ENCODE peak calls at places on chromosome 5, in six cellular contexts. T is heart right ventricle, W is kidney epithelial cell, M is esophagus squamous epithelium, L is transverse colon, J is astrocyte of the spinal cord. C is an unnamed sample.

GRCh38 chr5:141420855-141421488 is at the start of gene PCDHGA11:
- DNase-seq in T (no peak), W (no peak), M (no peak), L (no peak), J (peak), C (peak)

GRCh38 chr5:18487928-18488480 is 853.7 kb downstream of the TAF11L14 start:
- DNase-seq in T (no peak), W (no peak), M (no peak), L (no peak), J (peak), C (no peak)

GRCh38 chr5:38445374-38446028 is 110.9 kb downstream of the LIFR start:
- DNase-seq in T (peak), W (no peak), M (no peak), L (no peak), J (peak), C (no peak)

GRCh38 chr5:10668697-10669096 is 92.3 kb downstream of the DAP start:
- DNase-seq in T (no peak), W (no peak), M (no peak), L (no peak), J (no peak), C (no peak)

GRCh38 chr5:83126501-83126900 is 49.2 kb downstream of the XRCC4 start:
- DNase-seq in T (no peak), W (no peak), M (no peak), L (no peak), J (no peak), C (no peak)

GRCh38 chr5:180785794-180786221 is 16.8 kb downstream of the MGAT1 start:
- DNase-seq in T (no peak), W (no peak), M (no peak), L (no peak), J (peak), C (no peak)

GRCh38 chr5:129767927-129768380 is 20.1 kb downstream of the MINAR2 start:
- DNase-seq in T (no peak), W (peak), M (no peak), L (peak), J (peak), C (peak)

GRCh38 chr5:151284392-151284967 is 19.1 kb downstream of the SLC36A3 start:
- DNase-seq in T (no peak), W (no peak), M (no peak), L (no peak), J (no peak), C (peak)

GRCh38 chr5:58072202-58072791 is 387.6 kb downstream of the PLK2 start:
- DNase-seq in T (no peak), W (no peak), M (no peak), L (no peak), J (peak), C (no peak)

GRCh38 chr5:173888473-173889135 is 455 bp downstream of the CPEB4 start:
- DNase-seq in T (peak), W (no peak), M (no peak), L (peak), J (no peak), C (no peak)

GRCh38 chr5:1217596-1218206 is 7.5 kb upstream of the SLC6A18 start:
- DNase-seq in T (peak), W (no peak), M (no peak), L (no peak), J (no peak), C (peak)

GRCh38 chr5:145776886-145777285 is 58.3 kb downstream of the PRELID2 start:
- DNase-seq in T (no peak), W (no peak), M (no peak), L (no peak), J (peak), C (no peak)

GRCh38 chr5:102743900-102744299 is 11.2 kb upstream of the PAM start:
- DNase-seq in T (no peak), W (no peak), M (no peak), L (no peak), J (no peak), C (no peak)

GRCh38 chr5:177457239-177458121 is 10.9 kb downstream of the PRR7 start:
- DNase-seq in T (peak), W (peak), M (peak), L (peak), J (peak), C (peak)

GRCh38 chr5:174293006-174293405 is 247.5 kb downstream of the NSG2 start:
- DNase-seq in T (no peak), W (no peak), M (no peak), L (no peak), J (no peak), C (no peak)

GRCh38 chr5:128436825-128437224 is 101.2 kb downstream of the FBN2 start:
- DNase-seq in T (no peak), W (peak), M (no peak), L (no peak), J (peak), C (no peak)

GRCh38 chr5:120083851-120084615 is 380.1 kb upstream of the PRR16 start:
- DNase-seq in T (no peak), W (no peak), M (no peak), L (no peak), J (no peak), C (no peak)

GRCh38 chr5:178832618-178833201 is 27.0 kb upstream of the ZNF354B start:
- DNase-seq in T (no peak), W (no peak), M (no peak), L (no peak), J (no peak), C (no peak)

GRCh38 chr5:54851449-54851848 is 133.9 kb downstream of the ESM1 start:
- DNase-seq in T (no peak), W (no peak), M (no peak), L (no peak), J (no peak), C (no peak)

GRCh38 chr5:96968074-96968473 is 32.2 kb downstream of the LNPEP start:
- DNase-seq in T (no peak), W (peak), M (no peak), L (no peak), J (peak), C (no peak)

GRCh38 chr5:32628049-32628803 is 42.9 kb downstream of the SUB1 start:
- DNase-seq in T (no peak), W (no peak), M (no peak), L (no peak), J (no peak), C (no peak)

GRCh38 chr5:96968614-96969013 is 32.7 kb downstream of the LNPEP start:
- DNase-seq in T (no peak), W (no peak), M (no peak), L (no peak), J (no peak), C (no peak)

GRCh38 chr5:172696171-172696849 is 55.2 kb downstream of the NEURL1B start:
- DNase-seq in T (peak), W (no peak), M (no peak), L (no peak), J (no peak), C (no peak)
- H3K4me3 ChIP-seq in T (peak), W (no peak), M (no peak), L (no peak), J (no peak), C (no peak)

GRCh38 chr5:140145223-140145622 is 19.5 kb downstream of the IGIP start:
- DNase-seq in T (no peak), W (no peak), M (no peak), L (no peak), J (no peak), C (no peak)
- H3K4me3 ChIP-seq in T (no peak), W (no peak), M (no peak), L (peak), J (no peak), C (no peak)

GRCh38 chr5:87410941-87411340 is 1.8 kb downstream of the CCNH start:
- DNase-seq in T (no peak), W (no peak), M (no peak), L (no peak), J (peak), C (no peak)
- H3K4me3 ChIP-seq in T (no peak), W (no peak), M (no peak), L (no peak), J (peak), C (no peak)

GRCh38 chr5:149427374-149427773 is 48.3 kb upstream of the IL17B start:
- DNase-seq in T (no peak), W (no peak), M (no peak), L (no peak), J (no peak), C (no peak)
- H3K4me3 ChIP-seq in T (peak), W (no peak), M (no peak), L (no peak), J (no peak), C (no peak)

GRCh38 chr5:150143725-150144058 is 12.0 kb downstream of the PDGFRB start:
- DNase-seq in T (peak), W (no peak), M (no peak), L (no peak), J (no peak), C (no peak)

GRCh38 chr5:150146235-150146634 is 9.4 kb downstream of the PDGFRB start:
- DNase-seq in T (no peak), W (no peak), M (no peak), L (no peak), J (no peak), C (no peak)

GRCh38 chr5:150142800-150143724 is 12.6 kb downstream of the PDGFRB start:
- DNase-seq in T (peak), W (peak), M (no peak), L (peak), J (peak), C (no peak)

GRCh38 chr5:150144876-150145275 is 10.8 kb downstream of the PDGFRB start:
- DNase-seq in T (no peak), W (no peak), M (no peak), L (no peak), J (no peak), C (no peak)

GRCh38 chr5:150144211-150144801 is 11.3 kb downstream of the PDGFRB start:
- DNase-seq in T (peak), W (no peak), M (no peak), L (no peak), J (peak), C (no peak)
- H3K4me3 ChIP-seq in T (peak), W (no peak), M (peak), L (no peak), J (no peak), C (no peak)